ENCODE peak calls at places on chromosomes 7 and 10, in four cellular contexts. P is GM12878, H is SK-N-SH, Y is K562. U is an unnamed sample.

GRCh38 chr7:7226407-7226806 is 44.1 kb downstream of the C1GALT1 start:
- DNase-seq in Y (no peak), H (no peak), P (no peak), U (no peak)

GRCh38 chr7:150377116-150377979 is 1.8 kb upstream of the ZNF775 start:
- DNase-seq in H (no peak), P (no peak), Y (no peak), U (no peak)

GRCh38 chr10:72098301-72099053 is 10.1 kb upstream of the SPOCK2 start:
- DNase-seq in Y (peak; percentile 69), P (no peak), H (no peak), U (no peak)

GRCh38 chr7:16840094-16840493 is 35.3 kb upstream of the AGR2 start:
- DNase-seq in P (no peak), H (no peak), Y (no peak), U (no peak)

GRCh38 chr10:79407811-79408795 is 37.3 kb downstream of the ZCCHC24 start:
- DNase-seq in P (no peak), H (peak; percentile 92), Y (no peak), U (no peak)

GRCh38 chr10:117537436-117537903 is 5.1 kb upstream of the EMX2 start:
- DNase-seq in H (peak; percentile 93), Y (peak; percentile 30), P (no peak), U (no peak)

GRCh38 chr10:30063098-30063497 is 3.7 kb upstream of the JCAD start:
- DNase-seq in H (no peak), P (no peak), Y (no peak), U (no peak)

GRCh38 chr7:133054167-133054840 is 27.6 kb downstream of the CHCHD3 start:
- DNase-seq in H (no peak), Y (no peak), P (no peak), U (no peak)

GRCh38 chr7:156432018-156432417 is 208.6 kb upstream of the RNF32 start:
- DNase-seq in Y (no peak), P (no peak), H (no peak), U (no peak)

GRCh38 chr7:151251926-151252835 is 3.7 kb upstream of the SMARCD3 start:
- DNase-seq in Y (peak; percentile 71), P (no peak), H (peak; percentile 100), U (no peak)

GRCh38 chr7:156969972-156970420 is 20.5 kb downstream of the NOM1 start:
- DNase-seq in H (no peak), P (no peak), Y (peak; percentile 27), U (no peak)

GRCh38 chr10:102597131-102597891 is 47.0 kb upstream of the TRIM8 start:
- DNase-seq in P (no peak), Y (no peak), H (no peak), U (no peak)

GRCh38 chr7:7426686-7427085 is 109.0 kb downstream of the COL28A1 start:
- DNase-seq in P (no peak), H (no peak), Y (no peak), U (no peak)

GRCh38 chr10:132011027-132011426 is 29.3 kb upstream of the BNIP3 start:
- DNase-seq in H (no peak), Y (no peak), P (no peak), U (no peak)

GRCh38 chr10:91632671-91633550 is at the start of gene PPP1R3C:
- DNase-seq in P (no peak), Y (no peak), H (peak; percentile 93), U (peak; percentile 73)

GRCh38 chr10:99595770-99596465 is 24.3 kb downstream of the SLC25A28 start:
- DNase-seq in H (no peak), P (no peak), Y (peak; percentile 10), U (peak; percentile 13)

GRCh38 chr7:105141068-105141467 is 127.1 kb downstream of the KMT2E start:
- DNase-seq in P (no peak), H (peak; percentile 66), Y (peak; percentile 43), U (no peak)

GRCh38 chr7:129828989-129829676 is 123.6 kb downstream of the UBE2H start:
- DNase-seq in Y (peak; percentile 54), H (no peak), P (no peak), U (no peak)

DNA sequence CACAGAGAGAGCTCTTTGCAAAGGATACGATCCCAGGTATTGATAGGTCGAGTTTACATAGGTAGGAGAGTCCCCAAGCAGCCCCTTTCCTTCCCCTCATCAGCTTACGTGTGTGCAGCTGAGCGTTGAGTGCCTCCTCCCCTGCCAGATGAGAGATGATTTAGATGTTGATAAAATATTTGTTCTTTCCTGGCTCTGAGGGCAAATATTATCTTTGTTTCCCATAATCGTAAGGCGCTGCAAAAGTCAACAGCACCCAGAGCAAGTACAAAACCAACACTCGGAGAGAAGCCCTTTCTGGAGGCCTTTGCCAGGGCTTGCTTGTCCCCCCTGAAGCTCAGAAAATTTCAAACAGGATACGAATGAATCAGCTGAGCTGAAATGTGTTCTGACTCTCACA is 683.1 kb downstream of the LRMDA start:
- DNase-seq in Y (no peak), P (no peak), H (no peak), U (no peak)
- TF ChIP-seq NRF1 in Y (no peak), P (no peak), H (no peak), U (no peak)

GRCh38 chr7:144255471-144255897 is 9.1 kb downstream of the OR2A7 start:
- DNase-seq in H (no peak), P (no peak), Y (no peak), U (no peak)
- TF ChIP-seq NRF1 in H (no peak), P (no peak), Y (no peak), U (no peak)

DNA sequence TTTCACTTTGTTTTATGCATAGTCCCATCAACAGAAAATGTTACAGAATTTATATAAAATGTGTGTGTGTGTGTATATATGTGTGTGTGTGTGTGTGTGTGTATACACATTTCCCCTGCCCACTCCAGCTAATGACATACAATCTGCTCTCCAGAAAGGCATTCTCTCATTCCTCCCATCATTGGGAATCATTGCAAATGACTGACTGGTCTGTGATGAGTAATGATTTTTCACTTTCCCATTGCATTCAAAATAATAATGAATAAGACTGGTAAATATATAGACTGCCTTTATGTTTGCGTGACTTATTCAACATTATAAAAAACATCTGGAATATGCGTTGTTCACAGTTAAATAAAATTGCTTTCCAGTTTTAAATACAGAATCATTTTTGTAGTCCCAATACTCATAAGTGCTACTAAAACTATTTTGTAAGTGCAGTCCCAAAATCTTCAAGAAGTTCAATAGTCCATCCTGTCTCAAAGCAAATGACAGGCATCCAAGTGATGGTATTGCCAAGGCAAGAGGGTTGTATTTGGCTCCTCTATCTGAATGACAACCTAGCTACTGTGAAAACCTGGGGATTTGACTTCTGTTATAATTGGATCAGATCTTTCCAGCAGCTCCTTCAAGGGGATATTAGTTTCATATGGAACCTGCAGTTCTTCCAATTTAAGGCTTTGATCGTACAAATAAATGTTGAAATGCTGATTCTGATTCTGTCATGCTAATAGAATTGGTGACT is 150.9 kb downstream of the POLR1F start:
- DNase-seq in Y (no peak), P (no peak), H (no peak), U (no peak)
- TF ChIP-seq NRF1 in Y (no peak), P (no peak), H (no peak), U (no peak)

GRCh38 chr7:106959753-106960152 is 84.8 kb upstream of the PRKAR2B start:
- DNase-seq in H (no peak), Y (peak; percentile 80), P (no peak), U (no peak)

GRCh38 chr7:106962751-106963150 is 81.8 kb upstream of the PRKAR2B start:
- DNase-seq in H (no peak), P (no peak), Y (no peak), U (no peak)

GRCh38 chr7:106966121-106966520 is 78.4 kb upstream of the PRKAR2B start:
- DNase-seq in Y (no peak), P (no peak), H (no peak), U (no peak)

GRCh38 chr7:106968160-106968559 is 76.3 kb upstream of the PRKAR2B start:
- DNase-seq in P (no peak), Y (no peak), H (no peak), U (no peak)

DNA sequence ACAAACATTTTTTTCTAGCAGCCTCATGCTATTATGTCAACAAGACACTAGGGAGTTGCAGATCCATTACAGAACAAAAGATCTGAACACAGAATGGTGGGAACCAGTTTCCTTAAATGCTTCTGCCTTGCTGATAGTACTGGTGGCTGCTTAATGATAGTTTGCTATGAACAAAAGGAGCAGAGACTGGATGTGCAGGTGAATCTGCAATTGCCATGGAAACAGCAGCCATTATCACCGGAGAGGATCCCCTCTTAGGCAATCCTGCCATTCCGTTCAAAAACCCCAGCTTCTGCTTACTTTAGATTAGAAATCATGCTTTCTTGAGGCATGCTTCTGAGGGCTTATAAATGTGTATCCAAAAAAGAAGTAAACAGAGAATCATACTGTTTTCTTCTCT is 80.0 kb upstream of the PRKAR2B start:
- DNase-seq in Y (no peak), H (no peak), P (no peak), U (no peak)
- TF ChIP-seq NRF1 in Y (no peak), H (no peak), P (no peak), U (no peak)

U was measured in H1.